ENCODE peak calls at places on chromosomes 11 and 22, in ten cellular contexts. Y, G, E, K, O, N, A, X, V and R are unnamed samples. For H3K4me1, the result is how much of the 10 kb centered on the place peaks cover.

GRCh38 chr11:115226556-115226955 is 277.7 kb downstream of the CADM1 start:
- DNase-seq in V (no peak), X (no peak), A (no peak), G (no peak), O (no peak), Y (no peak), E (no peak), K (peak), N (peak), R (no peak)

GRCh38 chr11:1298695-1299492 is 10.5 kb downstream of the TOLLIP start:
- DNase-seq in K (peak), X (peak), Y (no peak), A (peak), O (peak), G (no peak), V (peak), N (peak), E (peak), R (peak)

GRCh38 chr22:30325724-30326703 is 727 bp downstream of the TBC1D10A start:
- DNase-seq in V (peak), O (peak), E (peak), A (no peak), Y (no peak), X (no peak), K (no peak), N (no peak), G (no peak), R (no peak)

GRCh38 chr11:62575156-62575555 is 1.5 kb upstream of the EEF1G start:
- DNase-seq in X (no peak), Y (no peak), E (no peak), O (no peak), N (no peak), G (no peak), A (peak), K (no peak), V (no peak), R (no peak)

GRCh38 chr22:39311592-39312400 is 7.6 kb downstream of the RPL3 start:
- DNase-seq in N (no peak), A (no peak), X (no peak), E (no peak), G (no peak), V (no peak), K (no peak), O (peak), Y (no peak), R (no peak)

GRCh38 chr11:3153291-3153861 is 11.7 kb downstream of the OSBPL5 start:
- DNase-seq in G (peak), V (no peak), A (no peak), Y (no peak), O (no peak), N (no peak), K (peak), X (peak), E (peak), R (peak)

GRCh38 chr11:15216678-15217077 is 102.0 kb downstream of the INSC start:
- DNase-seq in O (peak), V (no peak), N (no peak), A (no peak), E (no peak), K (no peak), X (no peak), Y (peak), G (no peak), R (no peak)

GRCh38 chr11:111417011-111417765 is 38.1 kb upstream of the POU2AF1 start:
- DNase-seq in N (no peak), O (no peak), Y (no peak), K (peak), G (no peak), A (no peak), V (no peak), E (no peak), X (no peak), R (no peak)

GRCh38 chr11:130390071-130390758 is 38.2 kb downstream of the ADAMTS8 start:
- DNase-seq in A (no peak), N (peak), O (peak), X (no peak), G (no peak), E (no peak), Y (peak), V (no peak), K (peak), R (no peak)
- TF ChIP-seq CTCF in A (peak), N (peak), O (peak), X (no peak), G (peak), E (peak), Y (peak), V (no peak), K (peak), R (no peak)

GRCh38 chr11:68750197-68750987 is 928 bp downstream of the TESMIN start:
- DNase-seq in G (no peak), N (no peak), Y (no peak), V (no peak), E (peak), A (no peak), X (no peak), O (no peak), K (no peak), R (no peak)

GRCh38 chr11:68749501-68750196 is 1.7 kb downstream of the TESMIN start:
- DNase-seq in K (peak), E (no peak), V (no peak), A (no peak), G (no peak), Y (no peak), O (no peak), X (no peak), N (no peak), R (no peak)

GRCh38 chr11:68751331-68751856 is at the start of gene TESMIN:
- DNase-seq in O (peak), A (peak), E (peak), Y (peak), N (peak), K (peak), V (peak), G (peak), X (peak), R (peak)

GRCh38 chr11:68749061-68749491 is 2.2 kb downstream of the TESMIN start:
- DNase-seq in A (no peak), E (no peak), Y (no peak), V (no peak), N (no peak), O (no peak), X (peak), G (no peak), K (no peak), R (no peak)

DNA sequence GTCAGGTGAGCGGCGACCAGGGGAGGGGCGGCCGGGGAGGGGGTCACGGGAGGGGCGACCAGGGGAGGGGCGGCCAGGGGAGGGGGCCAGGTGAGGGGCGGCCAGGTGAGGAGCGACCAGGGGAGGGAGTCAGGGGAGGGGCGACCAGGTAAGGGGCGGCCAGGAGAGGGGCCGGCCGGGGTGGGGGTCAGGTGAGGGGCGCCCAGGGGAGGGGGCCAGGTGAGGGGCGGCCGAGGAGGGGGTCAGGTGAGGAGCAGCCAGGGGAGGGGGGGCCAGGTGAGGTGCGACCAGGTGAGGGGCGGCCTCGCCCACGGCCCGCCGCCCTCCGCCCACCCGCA is 363 bp downstream of the TESMIN start:
- DNase-seq in K (no peak), G (no peak), O (no peak), Y (no peak), N (no peak), E (no peak), V (no peak), X (no peak), A (peak), R (no peak)
- H3K4me3 ChIP-seq in K (peak), G (peak), O (peak), Y (peak), N (peak), E (peak), V (peak), X (no peak), A (peak), R (no peak)

DNA sequence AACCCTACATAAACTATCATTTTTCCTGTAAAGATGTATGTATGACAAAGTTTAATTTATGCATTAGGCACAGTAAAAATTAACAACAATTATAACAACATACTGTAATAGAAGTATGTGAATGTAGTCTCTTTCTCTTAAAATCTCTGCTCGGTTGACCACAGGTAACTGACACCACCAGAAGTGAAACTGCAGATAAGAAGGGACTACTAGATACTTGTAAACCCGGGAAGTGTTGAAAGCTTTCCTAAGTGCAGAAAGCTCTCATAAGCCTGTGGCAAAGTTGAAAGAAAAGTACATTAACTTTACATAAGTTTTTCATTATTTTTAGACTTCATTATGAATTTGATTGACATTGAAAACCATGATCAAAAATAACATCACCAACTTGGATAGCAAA is 1173.3 kb downstream of the LRRC4C start:
- DNase-seq in X (no peak), N (no peak), O (no peak), K (no peak), A (no peak), E (no peak), Y (no peak), G (no peak), V (no peak), R (no peak)
- H3K4me1 ChIP-seq in X (under half), N (under half), O (under half), K (under half), A (under half), E (under half), Y (under half), G (under half), V (under half), R (under half)

GRCh38 chr22:37196539-37197450 is 8.7 kb upstream of the C1QTNF6 start:
- DNase-seq in X (peak), A (peak), Y (peak), K (peak), G (no peak), V (peak), N (peak), E (peak), O (no peak), R (peak)
- TF ChIP-seq CTCF in X (peak), A (peak), Y (no peak), K (no peak), G (no peak), V (no peak), N (no peak), E (peak), O (no peak), R (peak)

DNA sequence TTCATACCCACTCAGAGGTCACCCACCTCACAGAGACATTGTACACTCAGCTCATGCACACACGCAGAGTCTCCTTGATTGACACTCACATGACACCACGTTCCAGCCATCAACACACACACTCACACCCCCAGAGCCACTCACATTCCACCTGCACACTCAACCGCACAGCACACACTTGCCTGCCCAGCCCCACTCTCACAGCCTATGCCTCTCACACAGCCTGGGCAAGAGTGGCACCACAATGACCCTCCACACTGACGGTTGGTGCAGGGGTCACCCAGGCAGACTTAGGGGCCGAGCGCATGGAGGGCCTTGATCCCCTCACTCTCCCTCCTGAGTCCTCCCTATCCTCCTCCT is 2.2 kb downstream of the SPI1 start:
- DNase-seq in E (no peak), V (no peak), G (no peak), Y (no peak), X (no peak), O (no peak), A (no peak), K (no peak), N (no peak), R (no peak)
- H3K4me3 ChIP-seq in E (peak), V (no peak), G (peak), Y (no peak), X (no peak), O (peak), A (peak), K (no peak), N (no peak), R (peak)